ENCODE peak calls at places on chromosomes 11 and 22, in five cellular contexts. G, V, O, Y and I are unnamed samples.

GRCh38 chr11:36213050-36213840 is 76.0 kb downstream of the COMMD9 start:
- DNase-seq in V (no peak), O (no peak), Y (no peak), G (no peak), I (no peak)

GRCh38 chr22:42076764-42077485 is 2.6 kb upstream of the SMDT1 start:
- DNase-seq in V (no peak), G (peak), O (peak), Y (no peak), I (no peak)

GRCh38 chr22:38861170-38861874 is 10.7 kb downstream of the CBX6 start:
- DNase-seq in G (no peak), V (peak), Y (no peak), O (peak), I (no peak)

GRCh38 chr11:88398372-88399140 is 61.0 kb upstream of the CTSC start:
- DNase-seq in Y (no peak), O (no peak), G (no peak), V (no peak), I (no peak)

GRCh38 chr11:15852179-15852578 is 504.2 kb downstream of the SOX6 start:
- DNase-seq in G (no peak), O (no peak), V (peak), Y (no peak), I (no peak)

GRCh38 chr11:43969543-43969942 is 27.1 kb downstream of the C11orf96 start:
- DNase-seq in V (no peak), G (no peak), Y (no peak), O (no peak), I (no peak)

GRCh38 chr22:30044369-30044768 is 35.9 kb upstream of the HORMAD2 start:
- DNase-seq in Y (no peak), V (no peak), O (peak), G (no peak), I (peak)

GRCh38 chr22:18028817-18029527 is 4.6 kb upstream of the MICAL3 start:
- DNase-seq in O (no peak), V (no peak), G (peak), Y (peak), I (no peak)

GRCh38 chr11:102047305-102047924 is at the start of gene CFAP300:
- DNase-seq in Y (peak), V (peak), O (peak), G (peak), I (peak)

GRCh38 chr11:63608353-63609345 is 5.6 kb downstream of the PLAAT3 start:
- DNase-seq in O (peak), V (no peak), Y (peak), G (no peak), I (no peak)

GRCh38 chr11:115699733-115700132 is 195.5 kb upstream of the CADM1 start:
- DNase-seq in G (no peak), V (no peak), Y (no peak), O (peak), I (no peak)

GRCh38 chr22:31055322-31056159 is 25.6 kb upstream of the SMTN start:
- DNase-seq in V (peak), O (peak), Y (peak), G (no peak), I (peak)

GRCh38 chr11:61700720-61701119 is 20.5 kb downstream of the DAGLA start:
- DNase-seq in Y (no peak), G (no peak), O (no peak), V (no peak), I (no peak)

GRCh38 chr11:57539342-57539741 is 1.9 kb downstream of the SMTNL1 start:
- DNase-seq in Y (no peak), O (no peak), G (no peak), V (no peak), I (no peak)

GRCh38 chr11:10294289-10294953 is 402 bp upstream of the SBF2 start:
- DNase-seq in G (peak), V (peak), O (peak), Y (peak), I (peak)

GRCh38 chr11:63666874-63667273 is 4.3 kb downstream of the ATL3 start:
- DNase-seq in G (no peak), O (no peak), Y (no peak), V (no peak), I (no peak)

GRCh38 chr22:21837184-21837979 is 30.1 kb downstream of the MAPK1 start:
- DNase-seq in Y (no peak), G (no peak), O (no peak), V (peak), I (peak)

GRCh38 chr11:60170566-60170965 is 12.3 kb downstream of the MS4A6A start:
- DNase-seq in O (no peak), G (no peak), V (no peak), Y (no peak), I (no peak)

GRCh38 chr22:32050678-32051515 is 7.8 kb downstream of the SLC5A1 start:
- DNase-seq in Y (peak), V (peak), G (no peak), O (no peak), I (peak)

GRCh38 chr11:72641900-72642814 is 32.1 kb downstream of the PDE2A start:
- DNase-seq in Y (peak), O (peak), V (peak), G (peak), I (no peak)

GRCh38 chr22:38569181-38569971 is 607 bp downstream of the DMC1 start:
- DNase-seq in V (peak), G (peak), O (peak), Y (peak), I (no peak)

GRCh38 chr11:95549276-95549675 is 240.3 kb downstream of the FAM76B start:
- DNase-seq in O (no peak), Y (no peak), V (no peak), G (no peak), I (no peak)

GRCh38 chr11:44731685-44732411 is 5.1 kb downstream of the TSPAN18 start:
- DNase-seq in G (no peak), O (peak), Y (no peak), V (peak), I (no peak)

GRCh38 chr22:39012525-39013516 is 1.2 kb upstream of the APOBEC3C start:
- DNase-seq in V (no peak), G (no peak), O (no peak), Y (no peak), I (no peak)

GRCh38 chr22:42747701-42748513 is 27.2 kb upstream of the A4GALT start:
- DNase-seq in G (no peak), O (no peak), Y (no peak), V (no peak), I (no peak)

GRCh38 chr11:110097459-110098012 is 4.3 kb downstream of the ZC3H12C start:
- DNase-seq in V (no peak), G (no peak), Y (no peak), O (no peak), I (no peak)

GRCh38 chr11:116787786-116788486 is at the start of gene ZPR1:
- DNase-seq in O (peak), G (peak), V (peak), Y (peak), I (peak)

GRCh38 chr11:44600739-44601416 is 35.4 kb downstream of the CD82 start:
- DNase-seq in G (peak), Y (no peak), O (no peak), V (peak), I (no peak)

GRCh38 chr11:18394928-18395734 is 768 bp downstream of the LDHA start:
- DNase-seq in G (peak), O (no peak), V (peak), Y (peak), I (no peak)

GRCh38 chr11:27331984-27332383 is 31.0 kb downstream of the CCDC34 start:
- DNase-seq in G (no peak), O (no peak), Y (no peak), V (no peak), I (no peak)

GRCh38 chr22:26585104-26585790 is 4.7 kb downstream of the TPST2 start:
- DNase-seq in G (peak), Y (no peak), V (no peak), O (peak), I (no peak)

GRCh38 chr11:83008581-83008923 is 63.1 kb downstream of the RAB30 start:
- DNase-seq in O (no peak), Y (no peak), G (no peak), V (no peak), I (no peak)

GRCh38 chr11:46736146-46736545 is 17.1 kb downstream of the F2 start:
- DNase-seq in G (no peak), Y (no peak), V (no peak), O (no peak), I (no peak)

GRCh38 chr11:17781626-17782025 is 47.0 kb downstream of the KCNC1 start:
- DNase-seq in V (no peak), O (no peak), Y (no peak), G (no peak), I (no peak)

GRCh38 chr22:20804650-20805049 is 30.7 kb downstream of the SERPIND1 start:
- DNase-seq in V (no peak), O (no peak), G (no peak), Y (no peak), I (no peak)

GRCh38 chr11:78234006-78234405 is 45.3 kb downstream of the USP35 start:
- DNase-seq in O (no peak), G (no peak), Y (no peak), V (peak), I (no peak)

GRCh38 chr22:37498289-37498909 is 12.2 kb upstream of the MFNG start:
- DNase-seq in Y (no peak), G (peak), O (no peak), V (peak), I (no peak)

GRCh38 chr11:46321757-46322156 is 25.5 kb upstream of the DGKZ start:
- DNase-seq in Y (no peak), V (no peak), O (no peak), G (no peak), I (no peak)

DNA sequence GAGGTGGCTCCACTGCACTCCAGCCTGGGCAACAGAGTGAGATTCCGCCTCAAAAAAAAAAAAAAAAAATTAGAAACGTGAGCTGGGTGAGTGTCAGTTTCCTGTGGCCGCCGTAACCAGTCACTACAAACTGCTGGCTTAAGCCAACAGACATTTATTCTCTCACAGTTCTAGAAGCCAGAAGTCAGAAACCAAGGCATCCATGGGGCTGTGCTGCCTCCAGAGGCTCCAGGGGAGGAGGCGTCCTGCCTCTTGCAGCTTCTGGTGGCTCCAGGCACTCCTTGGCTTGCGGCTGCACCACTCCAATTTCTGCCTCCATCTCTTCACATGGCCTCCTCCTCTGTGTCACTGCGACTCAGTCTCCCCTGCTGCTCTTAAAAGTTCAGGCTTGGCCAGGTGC is 11.1 kb upstream of the KIAA0930 start:
- DNase-seq in Y (no peak), V (no peak), G (no peak), O (no peak), I (no peak)
- TF ChIP-seq POLR2AphosphoS5 in Y (no peak), V (no peak), G (no peak), O (no peak), I (no peak)

GRCh38 chr11:106021967-106022794 is at the start of gene MSANTD4:
- DNase-seq in G (peak), Y (peak), V (peak), O (peak), I (peak)
- TF ChIP-seq POLR2AphosphoS5 in G (peak), Y (peak), V (peak), O (peak), I (peak)

GRCh38 chr22:45638834-45639746 is 32.5 kb upstream of the ATXN10 start:
- DNase-seq in V (peak), G (no peak), Y (peak), O (peak), I (no peak)
- TF ChIP-seq POLR2AphosphoS5 in V (no peak), G (peak), Y (peak), O (no peak), I (peak)

GRCh38 chr22:36245805-36246356 is 6.6 kb upstream of the APOL2 start:
- DNase-seq in V (no peak), G (no peak), Y (no peak), O (no peak), I (no peak)
- TF ChIP-seq POLR2AphosphoS5 in V (no peak), G (no peak), Y (no peak), O (no peak), I (no peak)

DNA sequence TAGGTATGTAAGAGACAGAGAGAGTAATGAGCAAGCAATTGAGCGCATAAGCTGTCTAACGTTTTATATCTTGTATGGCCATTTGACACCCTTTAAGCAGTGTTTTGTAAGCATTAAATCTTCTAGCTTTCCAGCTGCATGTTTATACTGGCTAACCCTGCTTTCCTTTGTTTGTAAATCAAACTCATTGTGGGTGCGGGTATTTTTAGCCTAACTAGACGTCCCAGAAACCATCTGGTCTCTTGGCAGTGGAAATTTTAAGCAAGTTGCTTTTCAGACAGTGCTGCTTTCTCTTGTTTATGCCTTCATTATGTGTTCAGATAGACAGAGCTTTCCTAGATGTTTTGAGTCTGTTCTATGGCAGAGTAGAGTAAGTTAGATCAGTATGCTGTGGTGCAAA is 73.5 kb downstream of the RNF169 start:
- DNase-seq in Y (no peak), V (no peak), O (no peak), G (no peak), I (no peak)
- TF ChIP-seq POLR2AphosphoS5 in Y (no peak), V (no peak), O (peak), G (no peak), I (no peak)

DNA sequence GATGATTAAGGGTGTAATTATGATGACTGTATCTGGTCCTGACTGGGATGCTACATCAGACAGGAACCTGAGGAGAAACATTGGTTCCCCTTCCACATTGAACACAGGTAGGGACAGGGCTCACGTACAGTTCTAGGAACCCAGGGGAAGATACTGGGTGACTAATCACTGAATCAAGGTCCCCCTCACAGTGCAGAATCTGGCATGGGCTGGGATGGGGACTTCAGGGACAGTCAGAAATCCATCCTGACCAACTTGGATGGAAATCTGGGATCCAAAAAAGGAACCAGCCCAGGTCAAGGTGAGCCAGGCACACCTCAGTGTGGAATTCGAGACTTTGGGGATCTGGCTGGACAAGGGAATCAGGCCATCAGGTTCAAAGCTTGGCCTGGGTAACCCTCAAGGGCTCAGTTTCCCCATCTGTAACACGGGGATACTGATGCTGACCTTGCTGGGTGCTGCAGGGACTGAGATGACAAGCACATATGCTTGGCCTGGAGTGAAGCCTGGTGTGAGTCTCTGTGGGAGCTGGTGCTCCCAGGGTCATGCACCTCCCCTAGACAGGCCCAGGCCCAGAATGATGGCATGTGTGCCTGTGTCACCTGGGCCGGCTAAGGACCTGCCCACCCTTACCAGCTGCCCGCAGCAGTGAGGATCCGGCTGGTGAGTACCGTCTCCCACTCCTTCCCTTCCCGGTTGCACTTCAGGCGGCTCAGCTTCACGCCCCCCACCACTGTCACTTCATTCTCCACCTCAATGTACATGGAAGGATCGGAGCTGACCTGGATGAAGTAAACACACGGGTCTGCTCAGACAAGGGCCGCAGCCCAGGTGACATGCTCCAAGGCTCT is 67.4 kb upstream of the CLTCL1 start:
- DNase-seq in O (no peak), V (no peak), Y (no peak), G (no peak), I (no peak)
- TF ChIP-seq POLR2AphosphoS5 in O (no peak), V (no peak), Y (no peak), G (no peak), I (no peak)